ENCODE peak calls at places on chromosomes 11 and 22, in six cellular contexts. M is ecto neural progenitor cell; A is activated T-cell treated with anti-CD3 and anti-CD28 coated beads, Interleukin-2, amount 50 U/mL, for 1 hour; J is amniotic stem cell; O is foreskin keratinocyte; F is caudate nucleus. Y is an unnamed sample.

GRCh38 chr22:23383491-23384450 is 196.3 kb downstream of the IGLL1 start:
- DNase-seq in A (no peak), F (no peak), M (peak), O (no peak), J (no peak), Y (peak)

GRCh38 chr11:87628161-87628560 is 547.1 kb downstream of the RAB38 start:
- DNase-seq in O (no peak), F (no peak), A (no peak), J (no peak), M (no peak), Y (no peak)

GRCh38 chr11:15672822-15673221 is 558.1 kb downstream of the INSC start:
- DNase-seq in J (no peak), A (no peak), M (peak), F (no peak), O (no peak), Y (no peak)

GRCh38 chr11:693415-693831 is 1.6 kb downstream of the DEAF1 start:
- DNase-seq in A (peak), F (no peak), J (no peak), O (peak), M (no peak), Y (no peak)

GRCh38 chr11:31943056-31943780 is 132.1 kb upstream of the PAX6 start:
- DNase-seq in J (no peak), M (no peak), F (no peak), O (no peak), A (no peak), Y (no peak)

GRCh38 chr22:42035256-42035655 is 35.4 kb downstream of the NAGA start:
- DNase-seq in M (no peak), F (no peak), O (no peak), A (no peak), J (no peak), Y (no peak)

GRCh38 chr11:69170704-69171103 is 15.0 kb downstream of the SMIM38 start:
- DNase-seq in O (peak), F (no peak), A (no peak), J (no peak), M (no peak), Y (no peak)

GRCh38 chr11:26286472-26287066 is 45.4 kb upstream of the ANO3 start:
- DNase-seq in A (no peak), J (no peak), O (no peak), F (no peak), M (peak), Y (no peak)

GRCh38 chr22:49299821-49300231 is 527.8 kb downstream of the BRD1 start:
- DNase-seq in A (no peak), J (no peak), F (no peak), O (no peak), M (peak), Y (peak)

GRCh38 chr11:79437981-79438630 is 2.7 kb downstream of the TENM4 start:
- DNase-seq in M (peak), F (no peak), O (peak), J (no peak), A (no peak), Y (no peak)

GRCh38 chr22:25062378-25063095 is 110.0 kb downstream of the KIAA1671 start:
- DNase-seq in A (peak), O (no peak), J (no peak), M (no peak), F (no peak), Y (peak)

GRCh38 chr22:23402275-23403151 is 177.6 kb downstream of the IGLL1 start:
- DNase-seq in M (peak), F (no peak), A (peak), J (no peak), O (peak), Y (peak)

GRCh38 chr22:27197618-27198017 is 540.2 kb downstream of the MIAT start:
- DNase-seq in J (no peak), O (no peak), A (no peak), M (no peak), F (no peak), Y (no peak)

GRCh38 chr11:112582366-112582765 is 321.7 kb upstream of the PLET1 start:
- DNase-seq in J (no peak), M (no peak), O (no peak), F (no peak), A (no peak), Y (no peak)

GRCh38 chr11:62853279-62853965 is 14.0 kb upstream of the WDR74 start:
- DNase-seq in M (no peak), J (no peak), F (no peak), O (no peak), A (no peak), Y (no peak)

GRCh38 chr11:84714316-84714780 is 912.8 kb downstream of the DLG2 start:
- DNase-seq in M (peak), A (no peak), O (peak), F (no peak), J (peak), Y (no peak)

GRCh38 chr11:116513894-116514293 is 258.9 kb downstream of the BUD13 start:
- DNase-seq in F (no peak), A (no peak), M (peak), J (no peak), O (no peak), Y (no peak)

GRCh38 chr22:40216041-40216756 is 38.5 kb downstream of the TNRC6B start:
- DNase-seq in M (peak), O (no peak), A (peak), F (no peak), J (no peak), Y (no peak)

GRCh38 chr11:14340721-14341120 is 18.3 kb downstream of the RRAS2 start:
- DNase-seq in M (no peak), F (no peak), A (no peak), O (no peak), J (no peak), Y (no peak)

GRCh38 chr22:39946571-39947407 is 13.4 kb upstream of the TMA7B start:
- DNase-seq in F (no peak), O (no peak), A (no peak), M (no peak), J (no peak), Y (peak)

GRCh38 chr22:26416670-26417270 is 12.3 kb upstream of the ASPHD2 start:
- DNase-seq in J (peak), A (no peak), F (no peak), M (no peak), O (peak), Y (no peak)

GRCh38 chr11:124717786-124718634 is 21.7 kb upstream of the NRGN start:
- DNase-seq in M (peak), A (peak), J (no peak), O (peak), F (no peak), Y (no peak)

GRCh38 chr22:44357296-44357961 is 44.7 kb upstream of the SHISAL1 start:
- DNase-seq in M (no peak), O (no peak), J (no peak), A (no peak), F (no peak), Y (no peak)